ENCODE peak calls at places on chromosomes 6 and 20, in nine cellular contexts. H is lower lobe of right lung; T is fibroblast of lung; U is A673; N is CD4-positive, CD25-positive, alpha-beta regulatory T cell; A is heart right ventricle; G is SJSA1; S is ovary; Z is neuronal stem cell. L is an unnamed sample.

GRCh38 chr20:36919715-36920333 is 31.7 kb downstream of the SAMHD1 start:
- DNase-seq in H (no peak), T (peak; percentile 48), U (peak; percentile 65), N (peak; percentile 79), A (peak; percentile 35), G (peak; percentile 14), S (no peak), Z (peak; percentile 29), L (peak; percentile 64)

GRCh38 chr20:8656335-8656734 is 412.6 kb upstream of the PLCB4 start:
- DNase-seq in H (no peak), T (peak; percentile 20), U (peak; percentile 15), N (no peak), A (peak; percentile 73), G (no peak), S (no peak), Z (no peak), L (peak; percentile 24)

GRCh38 chr6:85756982-85757381 is 114.3 kb upstream of the SYNCRIP start:
- DNase-seq in H (no peak), T (peak; percentile 17), U (peak; percentile 45), N (peak; percentile 9), A (no peak), G (no peak), S (no peak), Z (no peak), L (peak; percentile 8)

GRCh38 chr20:62739067-62739466 is 30.4 kb downstream of the NTSR1 start:
- DNase-seq in H (no peak), T (no peak), U (no peak), N (no peak), A (no peak), G (no peak), S (peak; percentile 17), Z (no peak), L (no peak)

GRCh38 chr6:71190809-71191208 is 97.8 kb upstream of the OGFRL1 start:
- DNase-seq in H (no peak), T (no peak), U (peak; percentile 64), N (peak; percentile 8), A (no peak), G (peak; percentile 36), S (no peak), Z (no peak), L (no peak)

GRCh38 chr20:5127204-5127858 is 523 bp downstream of the CDS2 start:
- DNase-seq in H (peak; percentile 60), T (peak; percentile 53), U (peak; percentile 70), N (peak; percentile 88), A (peak; percentile 49), G (peak; percentile 33), S (peak; percentile 63), Z (peak; percentile 15), L (no peak)

GRCh38 chr6:33430991-33431879 is 11.4 kb downstream of the SYNGAP1 start:
- DNase-seq in H (peak; percentile 71), T (peak; percentile 71), U (peak; percentile 92), N (peak; percentile 93), A (peak; percentile 70), G (no peak), S (peak; percentile 82), Z (peak; percentile 83), L (peak; percentile 61)

GRCh38 chr20:47354710-47355488 is 1.6 kb downstream of the ZMYND8 start:
- DNase-seq in H (no peak), T (peak; percentile 41), U (no peak), N (peak; percentile 39), A (no peak), G (peak; percentile 42), S (no peak), Z (no peak), L (no peak)

GRCh38 chr6:108883172-108883571 is 35.0 kb downstream of the ARMC2 start:
- DNase-seq in H (no peak), T (no peak), U (no peak), N (peak; percentile 28), A (no peak), G (no peak), S (no peak), Z (no peak), L (no peak)

GRCh38 chr6:43858161-43859153 is 88.4 kb downstream of the VEGFA start:
- DNase-seq in H (no peak), T (no peak), U (peak; percentile 67), N (no peak), A (no peak), G (no peak), S (no peak), Z (peak; percentile 74), L (no peak)

GRCh38 chr20:1861347-1861987 is 33.7 kb upstream of the SIRPA start:
- DNase-seq in H (no peak), T (peak; percentile 47), U (no peak), N (no peak), A (no peak), G (no peak), S (no peak), Z (no peak), L (peak; percentile 71)

GRCh38 chr6:53391170-53391569 is 42.4 kb upstream of the ELOVL5 start:
- DNase-seq in H (no peak), T (no peak), U (no peak), N (no peak), A (no peak), G (no peak), S (no peak), Z (no peak), L (no peak)

GRCh38 chr20:23668477-23668951 is 20.3 kb downstream of the CST4 start:
- DNase-seq in H (no peak), T (peak; percentile 19), U (peak; percentile 66), N (peak; percentile 36), A (peak; percentile 54), G (peak; percentile 56), S (no peak), Z (peak; percentile 67), L (peak; percentile 58)

GRCh38 chr6:69162811-69163210 is 527.7 kb downstream of the ADGRB3 start:
- DNase-seq in H (no peak), T (peak; percentile 43), U (no peak), N (no peak), A (no peak), G (no peak), S (no peak), Z (no peak), L (no peak)

GRCh38 chr20:1718604-1719384 is 61.2 kb upstream of the SIRPG start:
- DNase-seq in H (no peak), T (peak; percentile 90), U (peak; percentile 34), N (no peak), A (no peak), G (no peak), S (no peak), Z (no peak), L (peak; percentile 3)

GRCh38 chr20:51602131-51602530 is 59.6 kb upstream of the NFATC2 start:
- DNase-seq in H (no peak), T (no peak), U (no peak), N (no peak), A (no peak), G (no peak), S (no peak), Z (no peak), L (no peak)

GRCh38 chr20:51598581-51598980 is 56.1 kb upstream of the NFATC2 start:
- DNase-seq in H (no peak), T (no peak), U (no peak), N (no peak), A (no peak), G (no peak), S (no peak), Z (no peak), L (no peak)

GRCh38 chr20:51597389-51598231 is 55.1 kb upstream of the NFATC2 start:
- DNase-seq in H (no peak), T (no peak), U (no peak), N (no peak), A (no peak), G (no peak), S (no peak), Z (no peak), L (no peak)

GRCh38 chr20:51600950-51601349 is 58.4 kb upstream of the NFATC2 start:
- DNase-seq in H (no peak), T (no peak), U (no peak), N (no peak), A (no peak), G (no peak), S (no peak), Z (no peak), L (no peak)

GRCh38 chr20:51600016-51600420 is 57.5 kb upstream of the NFATC2 start:
- DNase-seq in H (no peak), T (no peak), U (no peak), N (no peak), A (no peak), G (no peak), S (no peak), Z (no peak), L (no peak)
- H3K36me3 ChIP-seq in H (peaks cover 38% of the 10 kb centered on the region), T (peaks cover 1% of the 10 kb centered on the region), U (no peaks in the 10 kb centered on the region), N (no peaks in the 10 kb centered on the region), A (no peaks in the 10 kb centered on the region), G (no peaks in the 10 kb centered on the region), S (no peaks in the 10 kb centered on the region), Z (peaks cover 49% of the 10 kb centered on the region), L (peaks cover 16% of the 10 kb centered on the region)

DNA sequence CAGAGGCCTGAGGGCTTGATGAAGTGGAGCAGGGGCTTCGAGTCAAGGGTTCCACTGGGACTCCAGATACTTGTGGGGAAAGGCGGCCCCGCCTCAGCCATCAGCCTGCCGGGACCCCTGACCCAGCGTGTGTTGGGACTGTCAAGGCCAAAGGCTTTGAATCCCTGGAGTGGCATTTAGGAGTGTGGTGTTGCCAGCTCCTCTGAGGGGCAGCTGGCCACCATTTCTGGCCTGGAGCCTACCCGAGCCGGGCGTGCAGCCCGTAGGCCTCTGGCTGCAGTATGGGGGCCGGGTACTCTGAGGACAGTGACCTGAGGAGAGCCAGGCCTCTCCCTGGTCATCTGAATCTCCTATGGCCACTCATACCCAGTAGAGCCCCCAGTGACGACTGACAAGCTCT is 40.0 kb downstream of the RRBP1 start:
- DNase-seq in H (no peak), T (no peak), U (no peak), N (no peak), A (no peak), G (no peak), S (no peak), Z (no peak), L (no peak)
- H3K36me3 ChIP-seq in H (peaks cover 63% of the 10 kb centered on the region), T (peaks cover 49% of the 10 kb centered on the region), U (peaks cover 6% of the 10 kb centered on the region), N (peaks cover 5% of the 10 kb centered on the region), A (no peaks in the 10 kb centered on the region), G (peaks cover 95% of the 10 kb centered on the region), S (no peaks in the 10 kb centered on the region), Z (peaks cover 8% of the 10 kb centered on the region), L (peaks cover 55% of the 10 kb centered on the region)

DNA sequence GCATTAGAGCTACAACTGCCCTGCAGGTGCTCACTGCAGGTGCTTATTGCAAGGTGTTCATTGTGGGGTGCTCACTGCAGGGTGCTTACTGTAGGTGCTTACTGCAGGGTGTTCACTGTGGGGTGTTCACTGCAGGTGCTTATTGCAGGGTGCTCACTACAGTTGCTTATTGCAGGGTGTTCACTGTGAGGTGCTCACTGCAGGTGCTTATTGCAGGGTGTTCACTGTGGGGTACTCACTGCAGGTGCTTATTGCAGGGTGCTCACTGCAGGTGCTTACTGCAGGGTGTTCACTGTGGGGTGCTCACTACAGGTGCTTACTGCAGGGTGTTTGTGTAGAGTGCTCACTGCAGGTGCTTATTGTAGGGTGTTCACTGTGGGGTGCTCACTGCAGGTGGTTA is 20.8 kb downstream of the APMAP start:
- DNase-seq in H (no peak), T (no peak), U (no peak), N (no peak), A (no peak), G (no peak), S (no peak), Z (no peak), L (no peak)
- H3K36me3 ChIP-seq in H (peaks cover 77% of the 10 kb centered on the region), T (peaks cover 15% of the 10 kb centered on the region), U (peaks cover 19% of the 10 kb centered on the region), N (peaks cover 74% of the 10 kb centered on the region), A (no peaks in the 10 kb centered on the region), G (peaks cover 69% of the 10 kb centered on the region), S (no peaks in the 10 kb centered on the region), Z (peaks cover 87% of the 10 kb centered on the region), L (peaks cover 32% of the 10 kb centered on the region)

DNA sequence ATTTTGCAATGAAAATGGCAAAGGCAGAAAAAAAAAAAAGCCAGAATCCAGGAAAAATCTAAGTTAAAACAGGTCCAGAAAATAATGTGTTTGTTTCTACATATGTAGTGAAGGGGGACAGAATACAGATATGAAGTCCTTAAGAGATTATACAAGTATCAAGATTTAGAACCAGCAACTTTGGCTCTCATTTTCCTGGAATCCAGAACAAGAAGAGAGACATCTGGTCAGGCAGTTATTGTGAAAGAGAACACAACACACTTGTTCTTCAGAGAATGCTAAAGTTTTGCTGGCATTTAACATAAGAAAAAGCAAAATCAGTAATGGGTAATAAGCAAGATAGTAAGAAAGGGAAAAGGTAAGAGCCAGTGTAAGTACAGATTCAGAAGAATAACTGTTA is 21.1 kb downstream of the BAG2 start:
- DNase-seq in H (no peak), T (no peak), U (no peak), N (no peak), A (no peak), G (no peak), S (no peak), Z (no peak), L (no peak)
- H3K36me3 ChIP-seq in H (peaks cover 12% of the 10 kb centered on the region), T (peaks cover 3% of the 10 kb centered on the region), U (peaks cover 31% of the 10 kb centered on the region), N (no peaks in the 10 kb centered on the region), A (no peaks in the 10 kb centered on the region), G (peaks cover 81% of the 10 kb centered on the region), S (no peaks in the 10 kb centered on the region), Z (peaks cover 74% of the 10 kb centered on the region), L (peaks cover 35% of the 10 kb centered on the region)

L was measured in brain microvascular endothelial cell.